ENCODE peak calls at places on chromosomes 13 and 19, in six cellular contexts. Z, N, A, Q, G and D are unnamed samples. For H3K4me1 and H3K36me3, the result is how much of the 10 kb centered on the place peaks cover.

GRCh38 chr13:75178436-75178835 is 303.5 kb downstream of the TBC1D4 start:
- DNase-seq in G (no peak), N (no peak), Q (no peak), A (no peak), Z (no peak), D (no peak)

GRCh38 chr19:56885173-56885679 is 44.7 kb upstream of the PEG3 start:
- DNase-seq in Q (no peak), Z (no peak), N (no peak), A (no peak), G (no peak), D (no peak)

GRCh38 chr13:48583859-48584311 is 51.0 kb upstream of the RCBTB2 start:
- DNase-seq in A (no peak), N (no peak), G (no peak), Z (no peak), Q (no peak), D (no peak)

GRCh38 chr19:29837448-29837961 is 25.7 kb downstream of the CCNE1 start:
- DNase-seq in A (no peak), G (no peak), N (no peak), Z (no peak), Q (no peak), D (no peak)

GRCh38 chr13:28597641-28598040 is 61.3 kb upstream of the POMP start:
- DNase-seq in Z (no peak), Q (no peak), N (no peak), G (no peak), A (no peak), D (no peak)

GRCh38 chr13:28355822-28356371 is 139.0 kb downstream of the FLT1 start:
- DNase-seq in Q (no peak), Z (no peak), A (no peak), G (no peak), N (no peak), D (no peak)

GRCh38 chr19:12789098-12789903 is 2.0 kb upstream of the JUNB start:
- DNase-seq in G (peak), N (no peak), Q (no peak), Z (no peak), A (no peak), D (no peak)

GRCh38 chr19:18644144-18645034 is 7.6 kb downstream of the KLHL26 start:
- DNase-seq in Q (no peak), A (no peak), G (no peak), N (no peak), Z (no peak), D (no peak)

GRCh38 chr13:52788011-52788410 is 48.4 kb upstream of the CNMD start:
- DNase-seq in A (no peak), Q (no peak), N (no peak), G (no peak), Z (no peak), D (no peak)

GRCh38 chr19:58021541-58022282 is 12.1 kb upstream of the ZSCAN1 start:
- DNase-seq in G (peak), Q (peak), Z (no peak), N (peak), A (peak), D (no peak)

GRCh38 chr13:111187879-111188643 is 73.0 kb downstream of the ARHGEF7 start:
- DNase-seq in Z (no peak), A (no peak), N (no peak), G (no peak), Q (no peak), D (no peak)

GRCh38 chr19:33670398-33670797 is 48.6 kb downstream of the CHST8 start:
- DNase-seq in A (no peak), G (no peak), Q (peak), N (no peak), Z (no peak), D (no peak)

GRCh38 chr19:40192758-40193586 is 1.7 kb downstream of the MAP3K10 start:
- DNase-seq in A (no peak), Q (no peak), Z (no peak), G (no peak), N (no peak), D (no peak)

GRCh38 chr13:85816413-85816812 is 17.2 kb upstream of the SLITRK6 start:
- DNase-seq in A (no peak), Q (no peak), N (no peak), Z (no peak), G (no peak), D (no peak)

GRCh38 chr13:19685034-19685433 is 51.6 kb downstream of the MPHOSPH8 start:
- DNase-seq in N (no peak), A (peak), Q (no peak), Z (peak), G (peak), D (no peak)

GRCh38 chr19:55384576-55385235 is 614 bp upstream of the TMEM238 start:
- DNase-seq in A (no peak), G (no peak), Q (no peak), N (no peak), Z (peak), D (peak)

GRCh38 chr13:51747438-51748434 is 56.2 kb downstream of the DHRS12 start:
- DNase-seq in Q (no peak), G (no peak), N (no peak), A (no peak), Z (no peak), D (no peak)

GRCh38 chr13:113835461-113836274 is 28.2 kb downstream of the GAS6 start:
- DNase-seq in A (no peak), Q (no peak), Z (peak), N (no peak), G (no peak), D (peak)

GRCh38 chr19:510606-511100 is 3.4 kb downstream of the TPGS1 start:
- DNase-seq in G (peak), Q (peak), Z (peak), N (no peak), A (peak), D (peak)
- H3K4me1 ChIP-seq in G (under half), Q (under half), Z (under half), N (under half), A (under half), D (under half)

GRCh38 chr19:10467104-10467706 is 36.0 kb downstream of the KEAP1 start:
- DNase-seq in Z (no peak), Q (no peak), A (no peak), G (no peak), N (no peak), D (no peak)
- H3K36me3 ChIP-seq in Z (under half), Q (under half), A (under half), G (under half), N (under half), D (under half)

DNA sequence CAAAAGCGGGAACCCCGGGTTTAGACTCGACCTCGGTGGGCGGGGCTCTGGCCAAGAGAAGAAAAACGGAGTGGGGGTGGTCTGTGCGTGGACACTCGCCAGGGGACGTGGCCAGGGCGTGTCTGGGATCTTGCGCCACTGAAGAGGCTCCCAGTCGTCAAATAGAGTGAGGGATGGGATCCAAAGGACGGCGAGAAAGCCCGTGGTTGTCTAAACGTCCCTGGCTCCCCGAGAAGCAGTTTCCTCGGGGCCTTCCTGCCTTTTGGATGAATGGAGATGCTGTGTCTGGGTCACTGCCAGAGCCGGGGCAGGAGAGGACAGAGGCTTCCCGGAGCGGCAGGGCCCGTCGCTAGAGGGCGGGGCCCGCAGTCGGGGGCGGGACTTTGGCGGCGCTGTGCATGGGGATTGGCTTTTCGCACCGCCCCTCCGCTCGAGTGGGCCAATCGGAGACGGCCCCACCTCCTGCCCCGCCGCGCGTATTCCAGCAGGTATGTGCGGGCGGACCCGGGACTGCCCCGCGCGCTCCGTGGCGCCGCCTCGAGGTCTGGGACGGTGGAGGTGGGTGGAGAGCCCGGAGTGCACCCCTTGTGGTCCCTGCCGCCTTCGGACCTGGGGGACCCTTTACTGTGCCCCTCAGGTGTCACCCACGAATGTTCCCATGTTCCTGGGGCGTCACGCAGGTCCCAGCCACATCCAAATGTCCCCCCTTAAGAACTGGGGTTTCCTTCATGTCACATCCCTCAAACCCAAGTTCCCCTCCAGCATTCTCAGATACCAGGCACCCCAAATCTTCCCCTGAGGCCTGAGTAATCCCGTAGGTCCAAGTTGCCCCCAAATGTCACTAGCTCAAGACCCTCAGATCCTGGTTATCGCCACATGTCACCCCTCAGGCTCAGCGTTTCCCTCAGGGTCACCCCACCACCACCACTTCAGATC is 38.4 kb downstream of the ZSWIM4 start:
- DNase-seq in Z (peak), Q (peak), N (peak), G (peak), A (peak), D (peak)
- TF ChIP-seq CTCF in Z (peak), Q (peak), N (no peak), G (no peak), A (peak), D (peak)

GRCh38 chr19:52048604-52049493 is at the start of gene ZNF432:
- DNase-seq in N (peak), A (peak), Z (peak), Q (peak), G (peak), D (peak)
- H3K4me1 ChIP-seq in N (under half), A (under half), Z (under half), Q (under half), G (under half), D (under half)

DNA sequence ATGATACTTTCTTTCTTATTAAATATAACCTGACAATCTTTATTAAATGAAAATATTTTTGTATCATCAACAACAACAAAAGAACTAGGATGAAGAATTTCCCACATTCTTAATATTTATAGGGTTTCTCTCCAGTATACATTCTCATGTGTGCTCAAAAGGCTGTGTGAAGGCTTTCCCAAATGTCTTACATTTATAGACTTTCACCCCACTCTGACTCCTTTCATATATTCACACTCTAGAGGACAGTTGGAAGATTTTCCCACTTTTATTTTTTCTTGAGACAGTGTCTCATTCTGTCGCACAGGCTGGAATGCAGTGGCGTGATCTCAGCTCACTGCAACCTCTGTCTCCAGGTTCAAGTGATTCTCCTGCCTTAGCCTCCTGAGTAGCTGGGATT is 22.4 kb downstream of the ZNF14 start:
- DNase-seq in A (no peak), Z (no peak), N (no peak), Q (no peak), G (no peak), D (no peak)
- H3K36me3 ChIP-seq in A (under half), Z (under half), N (under half), Q (half or more), G (under half), D (under half)